ENCODE peak calls at places on chromosomes 5 and 9, in five cellular contexts. I is fibroblast of mammary gland, H is right atrium auricular region, B is cardiac muscle cell, V is fibroblast of pulmonary artery. E is an unnamed sample.

GRCh38 chr9:136936645-136937170 is 7.8 kb downstream of the FBXW5 start:
- DNase-seq in I (no peak), H (no peak), B (no peak), V (no peak), E (no peak)

GRCh38 chr5:127650022-127650421 is 1.1 kb downstream of the CTXN3 start:
- DNase-seq in I (peak), H (no peak), B (peak), V (peak), E (peak)

GRCh38 chr5:2889946-2890475 is 138.5 kb upstream of the IRX2 start:
- DNase-seq in I (no peak), H (peak), B (no peak), V (no peak), E (no peak)

GRCh38 chr9:107749787-107750444 is 260.3 kb upstream of the KLF4 start:
- DNase-seq in I (peak), H (peak), B (peak), V (peak), E (peak)

GRCh38 chr5:159341914-159342313 is 11.6 kb upstream of the IL12B start:
- DNase-seq in I (peak), H (peak), B (peak), V (peak), E (peak)

GRCh38 chr5:74765929-74766328 is 988 bp downstream of the GFM2 start:
- DNase-seq in I (no peak), H (no peak), B (no peak), V (no peak), E (no peak)

GRCh38 chr9:132997591-132997990 is 19.1 kb downstream of the GFI1B start:
- DNase-seq in I (peak), H (no peak), B (peak), V (peak), E (peak)

GRCh38 chr9:134918646-134919045 is 934 bp upstream of the FCN1 start:
- DNase-seq in I (no peak), H (no peak), B (no peak), V (no peak), E (no peak)

GRCh38 chr5:113147088-113147487 is 170.5 kb downstream of the DCP2 start:
- DNase-seq in I (peak), H (no peak), B (peak), V (peak), E (peak)

GRCh38 chr5:94660506-94660905 is 42.0 kb downstream of the SLF1 start:
- DNase-seq in I (no peak), H (no peak), B (no peak), V (no peak), E (no peak)

GRCh38 chr5:73284985-73285384 is 112.0 kb downstream of the TMEM174 start:
- DNase-seq in I (no peak), H (no peak), B (no peak), V (no peak), E (no peak)

GRCh38 chr9:14908221-14909206 is 1.7 kb downstream of the FREM1 start:
- DNase-seq in I (no peak), H (no peak), B (no peak), V (no peak), E (no peak)

GRCh38 chr5:142012792-142013388 is at the start of gene GNPDA1:
- DNase-seq in I (peak), H (peak), B (peak), V (peak), E (peak)

GRCh38 chr5:95620870-95621838 is 1.3 kb downstream of the GPR150 start:
- DNase-seq in I (no peak), H (no peak), B (peak), V (no peak), E (peak)

GRCh38 chr9:126393876-126394275 is 67.2 kb downstream of the MVB12B start:
- DNase-seq in I (no peak), H (no peak), B (no peak), V (no peak), E (peak)

GRCh38 chr5:171830686-171831085 is 45.1 kb downstream of the SMIM23 start:
- DNase-seq in I (no peak), H (no peak), B (no peak), V (no peak), E (no peak)

GRCh38 chr5:134508521-134509195 is 16.8 kb upstream of the JADE2 start:
- DNase-seq in I (no peak), H (no peak), B (no peak), V (no peak), E (no peak)

GRCh38 chr5:10565785-10566506 is 2.1 kb downstream of the ANKRD33B start:
- DNase-seq in I (no peak), H (no peak), B (no peak), V (no peak), E (no peak)

GRCh38 chr5:159467666-159468065 is 137.4 kb upstream of the IL12B start:
- DNase-seq in I (no peak), H (no peak), B (no peak), V (no peak), E (no peak)

GRCh38 chr9:112861155-112861554 is 29.5 kb downstream of the SLC46A2 start:
- DNase-seq in I (no peak), H (no peak), B (no peak), V (no peak), E (no peak)

GRCh38 chr5:69136296-69136695 is 30.7 kb upstream of the CCNB1 start:
- DNase-seq in I (peak), H (no peak), B (peak), V (peak), E (peak)

GRCh38 chr5:108655750-108656450 is 91.8 kb upstream of the FER start:
- DNase-seq in I (peak), H (no peak), B (peak), V (peak), E (peak)

GRCh38 chr9:101514056-101514455 is 19.6 kb upstream of the RNF20 start:
- DNase-seq in I (no peak), H (no peak), B (peak), V (peak), E (no peak)

GRCh38 chr5:34930527-34930844 is 1.1 kb downstream of the DNAJC21 start:
- DNase-seq in I (peak), H (no peak), B (peak), V (peak), E (peak)

GRCh38 chr5:83924891-83925290 is 204.2 kb upstream of the HAPLN1 start:
- DNase-seq in I (peak), H (no peak), B (no peak), V (no peak), E (no peak)

GRCh38 chr9:110340306-110340705 is 2.6 kb upstream of the TXNDC8 start:
- DNase-seq in I (peak), H (no peak), B (peak), V (peak), E (no peak)

GRCh38 chr9:14812806-14813205 is 90.3 kb upstream of the CER1 start:
- DNase-seq in I (no peak), H (no peak), B (no peak), V (no peak), E (no peak)

GRCh38 chr9:1032181-1032580 is 18.0 kb upstream of the DMRT2 start:
- DNase-seq in I (no peak), H (no peak), B (no peak), V (no peak), E (no peak)

GRCh38 chr9:131300444-131300843 is 10.9 kb downstream of the PLPP7 start:
- DNase-seq in I (no peak), H (no peak), B (no peak), V (no peak), E (no peak)

GRCh38 chr9:123473226-123473625 is 117.2 kb downstream of the CRB2 start:
- DNase-seq in I (no peak), H (no peak), B (no peak), V (no peak), E (peak)

GRCh38 chr5:3656803-3657202 is 61.2 kb downstream of the IRX1 start:
- DNase-seq in I (no peak), H (no peak), B (no peak), V (no peak), E (no peak)

GRCh38 chr5:34655354-34655991 is 655 bp upstream of the RAI14 start:
- DNase-seq in I (peak), H (peak), B (peak), V (peak), E (peak)

GRCh38 chr5:165894916-165895315 is 2389.5 kb downstream of the MAT2B start:
- DNase-seq in I (no peak), H (no peak), B (no peak), V (no peak), E (no peak)

GRCh38 chr5:168528521-168529360 is at the start of gene FBLL1:
- DNase-seq in I (peak), H (no peak), B (peak), V (peak), E (peak)

DNA sequence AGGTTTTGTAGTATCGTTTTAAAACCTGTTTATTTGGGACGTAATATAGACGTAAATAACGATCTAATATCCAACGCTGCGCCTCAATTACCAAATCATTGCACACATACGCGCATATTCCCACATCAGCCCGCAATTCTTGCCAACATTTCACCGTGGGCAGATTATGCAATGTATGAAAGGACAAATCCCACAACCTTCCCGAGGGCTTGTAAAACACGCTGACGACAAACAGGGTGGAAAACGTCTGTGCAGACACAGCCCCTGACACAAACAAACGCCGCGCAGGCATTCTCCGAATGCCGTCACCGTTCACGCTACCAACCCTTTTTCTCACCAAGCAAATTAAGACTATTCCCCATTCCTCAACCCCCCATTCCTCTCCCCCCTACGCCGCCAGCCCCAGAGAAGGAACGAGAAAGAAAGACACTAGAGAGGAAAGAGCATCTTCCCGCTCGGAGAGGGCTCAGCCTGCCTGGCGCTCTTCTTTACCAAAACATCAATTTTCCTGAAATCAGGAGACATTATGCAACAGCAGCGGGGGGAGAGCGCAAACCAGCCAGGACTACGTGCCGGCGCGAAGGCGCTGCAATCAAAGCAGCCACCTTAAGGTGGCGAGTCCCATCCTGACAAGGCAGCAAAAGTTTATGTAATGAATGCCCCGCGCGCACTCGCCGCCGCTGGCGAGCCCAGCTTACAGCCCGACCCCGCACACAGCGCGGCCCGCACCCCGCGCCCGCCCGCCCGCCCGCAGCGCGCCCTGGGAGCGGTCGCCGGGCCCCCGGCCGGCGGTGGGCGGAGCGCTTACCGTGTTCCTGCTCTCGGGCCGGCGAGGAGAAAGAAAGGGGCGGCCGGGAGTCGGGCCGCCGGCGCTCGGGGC is 560 bp downstream of the NFIL3 start:
- DNase-seq in I (peak), H (peak), B (peak), V (peak), E (peak)
- TF ChIP-seq CTCF in I (peak), H (no peak), B (peak), V (peak), E (no peak)

GRCh38 chr9:129415031-129415953 is 205.6 kb downstream of the C9orf50 start:
- DNase-seq in I (no peak), H (no peak), B (no peak), V (no peak), E (peak)
- H3K4me3 ChIP-seq in I (no peak), H (no peak), B (no peak), V (no peak), E (no peak)

GRCh38 chr9:35859995-35860348 is 10.2 kb downstream of the OR13J1 start:
- DNase-seq in I (no peak), H (peak), B (no peak), V (no peak), E (no peak)

GRCh38 chr9:35858428-35858827 is 11.8 kb downstream of the OR13J1 start:
- DNase-seq in I (no peak), H (no peak), B (no peak), V (no peak), E (no peak)

GRCh38 chr9:35861161-35861897 is 8.9 kb downstream of the OR13J1 start:
- DNase-seq in I (no peak), H (no peak), B (no peak), V (no peak), E (no peak)

GRCh38 chr9:35856882-35857281 is 13.3 kb downstream of the OR13J1 start:
- DNase-seq in I (no peak), H (peak), B (no peak), V (no peak), E (no peak)

GRCh38 chr9:35859310-35859994 is 10.7 kb downstream of the OR13J1 start:
- DNase-seq in I (peak), H (peak), B (peak), V (peak), E (no peak)
- TF ChIP-seq CTCF in I (no peak), H (no peak), B (no peak), V (no peak), E (no peak)

GRCh38 chr5:132427285-132428146 is 58.0 kb downstream of the SLC22A5 start:
- DNase-seq in I (no peak), H (peak), B (no peak), V (no peak), E (no peak)

GRCh38 chr5:132425975-132426524 is 56.5 kb downstream of the SLC22A5 start:
- DNase-seq in I (no peak), H (peak), B (no peak), V (no peak), E (no peak)

GRCh38 chr5:132425009-132425937 is 55.8 kb downstream of the SLC22A5 start:
- DNase-seq in I (peak), H (peak), B (peak), V (peak), E (peak)

GRCh38 chr5:132428147-132428482 is 58.6 kb downstream of the SLC22A5 start:
- DNase-seq in I (no peak), H (no peak), B (no peak), V (no peak), E (no peak)

GRCh38 chr5:132426525-132427138 is 57.1 kb downstream of the SLC22A5 start:
- DNase-seq in I (peak), H (peak), B (peak), V (peak), E (peak)
- H3K4me3 ChIP-seq in I (no peak), H (no peak), B (no peak), V (no peak), E (peak)

E was measured in fibroblast of villous mesenchyme.